ENCODE peak calls at places on chromosomes 1 and 21, in ten cellular contexts. A is GM23338, W is adrenal gland, C is Peyer's patch, E is thyroid gland, B is colonic mucosa, G is esophagus squamous epithelium, K is hepatocyte, X is cardiac muscle cell, O is SK-N-SH. P is an unnamed sample. For H3K27me3, the result is how much of the 10 kb centered on the place peaks cover.

GRCh38 chr21:46325073-46325912 is 1.3 kb downstream of the PCNT start:
- DNase-seq in A (peak), W (peak), C (no peak), E (peak), B (peak), G (no peak), K (peak), X (peak), O (peak), P (peak)

GRCh38 chr1:214086945-214087344 is 99.2 kb downstream of the PROX1 start:
- DNase-seq in A (peak), W (no peak), C (no peak), E (no peak), B (no peak), G (no peak), K (no peak), X (no peak), O (no peak), P (no peak)

GRCh38 chr1:111818546-111818945 is 62.8 kb downstream of the DDX20 start:
- DNase-seq in A (no peak), W (no peak), C (no peak), E (no peak), B (no peak), G (no peak), K (no peak), X (no peak), O (no peak), P (no peak)

GRCh38 chr21:40173833-40174232 is 306.6 kb downstream of the PCP4 start:
- DNase-seq in A (peak), W (no peak), C (no peak), E (no peak), B (no peak), G (no peak), K (no peak), X (no peak), O (no peak), P (no peak)

GRCh38 chr1:112172294-112172882 is 182.9 kb upstream of the KCND3 start:
- DNase-seq in A (peak), W (peak), C (no peak), E (peak), B (peak), G (no peak), K (peak), X (peak), O (no peak), P (no peak)

GRCh38 chr1:28640766-28641165 is 2.1 kb downstream of the TAF12 start:
- DNase-seq in A (peak), W (no peak), C (no peak), E (no peak), B (no peak), G (no peak), K (peak), X (peak), O (no peak), P (no peak)

GRCh38 chr1:157948547-157949152 is 44.8 kb upstream of the KIRREL1 start:
- DNase-seq in A (peak), W (no peak), C (no peak), E (no peak), B (peak), G (no peak), K (peak), X (peak), O (no peak), P (no peak)

GRCh38 chr1:150165622-150166612 is 16.2 kb downstream of the PLEKHO1 start:
- DNase-seq in A (peak), W (peak), C (no peak), E (no peak), B (peak), G (no peak), K (peak), X (peak), O (peak), P (peak)

GRCh38 chr1:209875510-209875909 is 47.7 kb downstream of the UTP25 start:
- DNase-seq in A (peak), W (peak), C (no peak), E (peak), B (no peak), G (no peak), K (peak), X (peak), O (no peak), P (peak)

GRCh38 chr1:214439352-214440119 is 111.9 kb downstream of the PTPN14 start:
- DNase-seq in A (peak), W (peak), C (no peak), E (no peak), B (peak), G (no peak), K (peak), X (peak), O (no peak), P (no peak)

GRCh38 chr1:193629875-193630274 is 443.5 kb upstream of the B3GALT2 start:
- DNase-seq in A (peak), W (no peak), C (no peak), E (no peak), B (no peak), G (no peak), K (no peak), X (peak), O (no peak), P (no peak)

GRCh38 chr1:145906954-145907755 is 2.7 kb downstream of the ITGA10 start:
- DNase-seq in A (no peak), W (peak), C (no peak), E (no peak), B (no peak), G (no peak), K (no peak), X (peak), O (no peak), P (no peak)

GRCh38 chr1:204318324-204318723 is 41.4 kb downstream of the PLEKHA6 start:
- DNase-seq in A (no peak), W (no peak), C (no peak), E (peak), B (no peak), G (no peak), K (no peak), X (no peak), O (no peak), P (no peak)

GRCh38 chr1:165842363-165843129 is 15.1 kb downstream of the UCK2 start:
- DNase-seq in A (no peak), W (no peak), C (no peak), E (no peak), B (no peak), G (no peak), K (no peak), X (peak), O (no peak), P (no peak)

GRCh38 chr1:42926870-42927242 is 31.8 kb downstream of the SLC2A1 start:
- DNase-seq in A (no peak), W (no peak), C (no peak), E (no peak), B (no peak), G (no peak), K (no peak), X (no peak), O (no peak), P (no peak)

GRCh38 chr21:42003051-42003461 is 7.1 kb downstream of the ZBTB21 start:
- DNase-seq in A (no peak), W (no peak), C (no peak), E (no peak), B (no peak), G (no peak), K (no peak), X (no peak), O (no peak), P (no peak)

GRCh38 chr1:233005703-233006102 is 55.3 kb downstream of the NTPCR start:
- DNase-seq in A (no peak), W (no peak), C (no peak), E (no peak), B (no peak), G (no peak), K (no peak), X (peak), O (peak), P (no peak)

GRCh38 chr21:19704832-19705231 is 1293.4 kb upstream of the NCAM2 start:
- DNase-seq in A (no peak), W (no peak), C (no peak), E (no peak), B (no peak), G (no peak), K (no peak), X (no peak), O (no peak), P (no peak)

GRCh38 chr1:22578732-22579361 is 15.6 kb downstream of the EPHA8 start:
- DNase-seq in A (no peak), W (no peak), C (no peak), E (no peak), B (no peak), G (no peak), K (no peak), X (no peak), O (no peak), P (no peak)

GRCh38 chr1:212030936-212031528 is 4.3 kb downstream of the INTS7 start:
- DNase-seq in A (no peak), W (no peak), C (no peak), E (no peak), B (no peak), G (no peak), K (peak), X (peak), O (no peak), P (no peak)

GRCh38 chr1:228440761-228441500 is 24.3 kb upstream of the TRIM17 start:
- DNase-seq in A (no peak), W (no peak), C (no peak), E (no peak), B (no peak), G (no peak), K (no peak), X (no peak), O (no peak), P (no peak)

GRCh38 chr1:110619412-110620249 is 13.5 kb upstream of the KCNA2 start:
- DNase-seq in A (peak), W (peak), C (peak), E (peak), B (peak), G (peak), K (peak), X (peak), O (peak), P (peak)

GRCh38 chr1:164830628-164831027 is 271.6 kb downstream of the PBX1 start:
- DNase-seq in A (no peak), W (no peak), C (no peak), E (no peak), B (no peak), G (no peak), K (peak), X (no peak), O (no peak), P (no peak)

GRCh38 chr1:163410073-163410522 is 88.3 kb downstream of the NUF2 start:
- DNase-seq in A (peak), W (peak), C (no peak), E (peak), B (peak), G (no peak), K (peak), X (peak), O (peak), P (peak)

GRCh38 chr21:45223236-45223992 is 64.3 kb downstream of the POFUT2 start:
- DNase-seq in A (no peak), W (no peak), C (no peak), E (no peak), B (no peak), G (no peak), K (no peak), X (no peak), O (no peak), P (no peak)

GRCh38 chr1:68384321-68384813 is 65.4 kb downstream of the RPE65 start:
- DNase-seq in A (no peak), W (peak), C (no peak), E (no peak), B (no peak), G (no peak), K (peak), X (peak), O (no peak), P (no peak)

GRCh38 chr1:47477595-47478080 is 39.8 kb downstream of the FOXD2 start:
- DNase-seq in A (no peak), W (no peak), C (no peak), E (no peak), B (peak), G (no peak), K (peak), X (no peak), O (no peak), P (no peak)

GRCh38 chr1:202107801-202108731 is 14.7 kb upstream of the GPR37L1 start:
- DNase-seq in A (peak), W (peak), C (peak), E (no peak), B (peak), G (no peak), K (peak), X (peak), O (no peak), P (peak)

GRCh38 chr21:29775462-29775861 is 164.3 kb downstream of the GRIK1 start:
- DNase-seq in A (peak), W (no peak), C (no peak), E (no peak), B (no peak), G (no peak), K (no peak), X (no peak), O (no peak), P (no peak)

GRCh38 chr1:209884665-209885117 is 53.3 kb upstream of the SYT14 start:
- DNase-seq in A (no peak), W (peak), C (no peak), E (peak), B (peak), G (no peak), K (peak), X (peak), O (no peak), P (peak)

GRCh38 chr21:32423320-32423719 is 10.8 kb downstream of the EVA1C start:
- DNase-seq in A (no peak), W (no peak), C (no peak), E (no peak), B (no peak), G (no peak), K (no peak), X (peak), O (no peak), P (no peak)

GRCh38 chr21:39313042-39313456 is 383 bp downstream of the BRWD1 start:
- DNase-seq in A (peak), W (peak), C (peak), E (peak), B (peak), G (no peak), K (no peak), X (no peak), O (peak), P (peak)

GRCh38 chr1:7940745-7941436 is at the start of gene TNFRSF9:
- DNase-seq in A (no peak), W (no peak), C (no peak), E (no peak), B (no peak), G (no peak), K (peak), X (peak), O (no peak), P (peak)

GRCh38 chr1:8133190-8133589 is 107.1 kb upstream of the ERRFI1 start:
- DNase-seq in A (no peak), W (no peak), C (no peak), E (no peak), B (no peak), G (no peak), K (no peak), X (peak), O (no peak), P (no peak)

GRCh38 chr21:31282095-31282709 is 61.9 kb downstream of the TIAM1 start:
- DNase-seq in A (no peak), W (no peak), C (no peak), E (peak), B (no peak), G (no peak), K (peak), X (peak), O (no peak), P (no peak)

GRCh38 chr1:227945891-227946623 is 1.7 kb downstream of the WNT9A start:
- DNase-seq in A (peak), W (peak), C (peak), E (peak), B (peak), G (no peak), K (peak), X (peak), O (peak), P (peak)

GRCh38 chr1:160608057-160608456 is 28.8 kb upstream of the CD84 start:
- DNase-seq in A (no peak), W (no peak), C (no peak), E (no peak), B (no peak), G (no peak), K (no peak), X (no peak), O (no peak), P (no peak)

GRCh38 chr1:160607051-160608032 is 28.0 kb upstream of the CD84 start:
- DNase-seq in A (peak), W (peak), C (no peak), E (peak), B (peak), G (no peak), K (peak), X (peak), O (peak), P (peak)

GRCh38 chr1:160605205-160605604 is 25.9 kb upstream of the CD84 start:
- DNase-seq in A (no peak), W (no peak), C (no peak), E (no peak), B (no peak), G (no peak), K (no peak), X (no peak), O (no peak), P (no peak)

GRCh38 chr1:160606611-160607010 is 27.3 kb upstream of the CD84 start:
- DNase-seq in A (no peak), W (no peak), C (no peak), E (no peak), B (no peak), G (no peak), K (no peak), X (no peak), O (no peak), P (no peak)

DNA sequence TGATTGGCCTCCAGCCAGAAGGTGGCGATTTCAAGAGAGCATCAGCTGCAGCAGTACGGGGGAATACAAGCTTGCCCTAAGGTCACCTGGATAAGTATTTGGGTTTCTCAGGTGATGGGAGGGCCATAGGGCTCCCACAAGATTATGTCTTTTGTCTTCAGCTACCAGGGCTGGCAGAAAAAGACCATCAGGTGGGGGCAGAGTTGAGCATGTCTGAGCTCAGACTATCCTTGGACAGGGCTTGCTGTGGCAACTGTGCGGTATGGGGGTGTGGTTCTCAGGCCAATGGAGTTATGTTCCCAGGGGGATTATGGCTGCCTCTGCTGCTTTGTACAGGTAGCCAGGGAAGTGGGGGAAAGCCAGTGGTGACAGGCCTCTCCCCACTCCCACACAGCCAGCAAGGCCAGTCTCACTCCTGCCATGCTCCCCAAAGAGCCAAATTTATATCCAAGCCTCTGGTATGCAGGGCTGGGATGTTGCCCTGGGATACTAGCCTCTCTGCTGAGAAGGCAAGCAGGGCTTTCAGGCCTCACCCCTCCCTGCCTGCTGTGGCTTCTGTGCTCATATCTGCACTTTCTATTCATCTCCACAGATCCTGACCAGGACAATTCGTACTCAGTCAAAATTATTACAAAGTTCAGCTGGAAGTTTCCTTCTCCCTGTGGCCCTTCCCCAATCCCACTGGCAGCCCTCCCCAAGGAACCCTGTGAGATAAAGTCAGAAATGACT is 26.7 kb upstream of the CD84 start:
- DNase-seq in A (no peak), W (no peak), C (no peak), E (no peak), B (no peak), G (no peak), K (no peak), X (no peak), O (no peak), P (no peak)
- TF ChIP-seq CTCF in A (peak), W (no peak), C (no peak), E (no peak), B (no peak), G (no peak), K (no peak), X (no peak), O (no peak), P (no peak)

GRCh38 chr1:3566004-3566885 is 45.1 kb downstream of the MEGF6 start:
- DNase-seq in A (no peak), W (no peak), C (no peak), E (no peak), B (no peak), G (no peak), K (no peak), X (no peak), O (no peak), P (no peak)
- H3K27me3 ChIP-seq in A (under half), W (under half), C (under half), E (under half), B (under half), G (under half), K (under half), X (under half), O (under half), P (under half)

GRCh38 chr1:40783001-40783905 is at the start of gene KCNQ4:
- DNase-seq in A (peak), W (peak), C (peak), E (peak), B (peak), G (no peak), K (peak), X (no peak), O (peak), P (peak)

GRCh38 chr1:40781614-40781971 is 2.0 kb upstream of the KCNQ4 start:
- DNase-seq in A (no peak), W (no peak), C (no peak), E (no peak), B (no peak), G (no peak), K (no peak), X (no peak), O (no peak), P (no peak)

GRCh38 chr1:40780678-40781613 is 2.6 kb upstream of the KCNQ4 start:
- DNase-seq in A (no peak), W (no peak), C (no peak), E (no peak), B (no peak), G (no peak), K (no peak), X (no peak), O (no peak), P (no peak)

GRCh38 chr1:40784141-40784770 is 669 bp downstream of the KCNQ4 start:
- DNase-seq in A (peak), W (no peak), C (no peak), E (peak), B (peak), G (no peak), K (peak), X (no peak), O (peak), P (no peak)

GRCh38 chr1:40782371-40782956 is 1.1 kb upstream of the KCNQ4 start:
- DNase-seq in A (peak), W (no peak), C (peak), E (peak), B (peak), G (no peak), K (no peak), X (no peak), O (no peak), P (no peak)
- H3K4me3 ChIP-seq in A (peak), W (no peak), C (peak), E (peak), B (peak), G (peak), K (no peak), X (peak), O (no peak), P (no peak)

GRCh38 chr1:53329183-53329544 is 1.3 kb upstream of the LRP8 start:
- DNase-seq in A (no peak), W (no peak), C (no peak), E (no peak), B (no peak), G (no peak), K (no peak), X (no peak), O (no peak), P (no peak)

GRCh38 chr1:53327183-53327941 is 508 bp downstream of the LRP8 start:
- DNase-seq in A (peak), W (peak), C (peak), E (peak), B (peak), G (no peak), K (peak), X (peak), O (peak), P (peak)

GRCh38 chr1:53326598-53327182 is 1.2 kb downstream of the LRP8 start:
- DNase-seq in A (peak), W (no peak), C (no peak), E (no peak), B (peak), G (no peak), K (no peak), X (no peak), O (peak), P (peak)

GRCh38 chr1:53328009-53328489 is at the start of gene LRP8:
- DNase-seq in A (peak), W (peak), C (peak), E (peak), B (peak), G (peak), K (peak), X (peak), O (peak), P (peak)

DNA sequence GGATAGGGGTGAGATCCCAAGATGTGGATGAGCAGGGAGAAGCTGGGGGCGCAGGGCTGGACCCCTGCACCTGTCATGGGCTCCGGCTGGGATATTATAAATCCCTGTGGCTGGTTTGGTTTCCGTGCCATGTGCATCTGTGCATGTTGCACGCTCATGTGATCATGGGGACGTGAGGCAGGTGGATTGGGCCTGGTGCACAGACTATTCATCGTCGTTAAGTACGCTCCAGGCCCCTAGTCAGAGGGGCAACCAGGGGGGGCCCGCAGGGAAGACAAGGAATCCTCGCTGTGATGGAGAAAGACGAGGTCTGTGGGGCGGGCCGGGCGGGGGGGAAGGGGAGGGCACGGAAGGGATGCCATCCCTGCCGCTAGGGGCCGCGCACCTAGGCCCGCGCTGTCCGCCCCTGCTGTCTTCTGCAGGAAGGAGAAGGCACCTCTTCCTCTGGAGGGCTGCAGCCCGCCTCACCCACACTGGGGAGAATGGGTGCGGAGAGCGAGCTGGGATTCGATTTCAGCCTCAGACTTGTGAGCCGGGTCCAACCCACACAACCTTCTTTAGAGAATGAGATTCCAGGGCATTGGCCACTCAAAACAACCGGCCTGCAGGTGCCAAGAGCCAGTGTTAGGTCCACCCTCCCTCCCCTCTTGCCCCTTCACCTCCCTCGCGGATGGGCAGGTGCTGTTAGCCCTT is 766 bp upstream of the LRP8 start:
- DNase-seq in A (peak), W (no peak), C (peak), E (no peak), B (no peak), G (no peak), K (no peak), X (no peak), O (peak), P (no peak)
- TF ChIP-seq CTCF in A (peak), W (no peak), C (no peak), E (no peak), B (no peak), G (no peak), K (peak), X (no peak), O (no peak), P (no peak)